ENCODE peak calls at places on chromosomes 1 and 21, in four cellular contexts. X, I, D and Y are unnamed samples.

GRCh38 chr1:173127369-173128307 is 76.9 kb upstream of the TNFSF18 start:
- DNase-seq in X (no peak), D (no peak), I (no peak), Y (no peak)

GRCh38 chr21:46515109-46515508 is 56.4 kb downstream of the DIP2A start:
- DNase-seq in D (no peak), X (peak), I (peak), Y (no peak)

GRCh38 chr1:239819756-239820155 is 271.9 kb upstream of the FMN2 start:
- DNase-seq in D (no peak), X (no peak), I (no peak), Y (no peak)

GRCh38 chr1:111406325-111406768 is 21.2 kb downstream of the OVGP1 start:
- DNase-seq in I (no peak), X (no peak), D (no peak), Y (no peak)

GRCh38 chr21:38918629-38919346 is 113.1 kb downstream of the ETS2 start:
- DNase-seq in X (no peak), D (no peak), I (no peak), Y (no peak)

GRCh38 chr1:212167098-212167497 is 118.1 kb upstream of the PPP2R5A start:
- DNase-seq in X (no peak), D (no peak), I (peak), Y (peak)

GRCh38 chr1:32200226-32201010 is at the start of gene CCDC28B:
- DNase-seq in D (peak), X (peak), I (peak), Y (no peak)

GRCh38 chr1:70204578-70204977 is 801 bp downstream of the LRRC40 start:
- DNase-seq in D (no peak), X (no peak), I (peak), Y (no peak)

GRCh38 chr1:54582566-54583306 is 34.7 kb downstream of the ACOT11 start:
- DNase-seq in D (no peak), X (no peak), I (no peak), Y (no peak)

GRCh38 chr1:57910331-57910730 is 486.5 kb upstream of the DAB1 start:
- DNase-seq in I (no peak), D (no peak), X (no peak), Y (no peak)

GRCh38 chr1:34924759-34925555 is 4.5 kb downstream of the DLGAP3 start:
- DNase-seq in D (peak), I (peak), X (peak), Y (peak)

GRCh38 chr21:17451364-17451869 is 61.4 kb upstream of the CXADR start:
- DNase-seq in I (peak), X (no peak), D (peak), Y (peak)

GRCh38 chr21:32122082-32122481 is 156.8 kb downstream of the MIS18A start:
- DNase-seq in I (no peak), D (no peak), X (no peak), Y (no peak)

GRCh38 chr1:186925881-186926676 is 97.3 kb downstream of the PLA2G4A start:
- DNase-seq in D (peak), X (no peak), I (peak), Y (no peak)

GRCh38 chr1:244068563-244068962 is 17.5 kb downstream of the ZBTB18 start:
- DNase-seq in D (no peak), X (no peak), I (no peak), Y (no peak)

GRCh38 chr1:92169606-92170005 is 48.1 kb upstream of the C1orf146 start:
- DNase-seq in I (no peak), X (no peak), D (no peak), Y (no peak)

GRCh38 chr1:44025816-44026215 is 5.4 kb downstream of the SLC6A9 start:
- DNase-seq in D (no peak), I (no peak), X (no peak), Y (no peak)

GRCh38 chr1:200028586-200029034 is 1.1 kb downstream of the NR5A2 start:
- DNase-seq in I (no peak), X (no peak), D (no peak), Y (no peak)

GRCh38 chr1:168087696-168088095 is 49.0 kb downstream of the GPR161 start:
- DNase-seq in X (no peak), D (no peak), I (no peak), Y (no peak)

GRCh38 chr21:15491100-15491499 is 238.7 kb upstream of the USP25 start:
- DNase-seq in X (no peak), D (no peak), I (no peak), Y (no peak)

GRCh38 chr1:51576923-51577322 is 40.0 kb upstream of the OSBPL9 start:
- DNase-seq in I (no peak), X (no peak), D (no peak), Y (no peak)

GRCh38 chr1:212814989-212815388 is 23.3 kb downstream of the TATDN3 start:
- DNase-seq in X (no peak), I (peak), D (no peak), Y (no peak)

GRCh38 chr1:179953974-179954493 is 576 bp upstream of the CEP350 start:
- DNase-seq in D (peak), X (peak), I (no peak), Y (no peak)

DNA sequence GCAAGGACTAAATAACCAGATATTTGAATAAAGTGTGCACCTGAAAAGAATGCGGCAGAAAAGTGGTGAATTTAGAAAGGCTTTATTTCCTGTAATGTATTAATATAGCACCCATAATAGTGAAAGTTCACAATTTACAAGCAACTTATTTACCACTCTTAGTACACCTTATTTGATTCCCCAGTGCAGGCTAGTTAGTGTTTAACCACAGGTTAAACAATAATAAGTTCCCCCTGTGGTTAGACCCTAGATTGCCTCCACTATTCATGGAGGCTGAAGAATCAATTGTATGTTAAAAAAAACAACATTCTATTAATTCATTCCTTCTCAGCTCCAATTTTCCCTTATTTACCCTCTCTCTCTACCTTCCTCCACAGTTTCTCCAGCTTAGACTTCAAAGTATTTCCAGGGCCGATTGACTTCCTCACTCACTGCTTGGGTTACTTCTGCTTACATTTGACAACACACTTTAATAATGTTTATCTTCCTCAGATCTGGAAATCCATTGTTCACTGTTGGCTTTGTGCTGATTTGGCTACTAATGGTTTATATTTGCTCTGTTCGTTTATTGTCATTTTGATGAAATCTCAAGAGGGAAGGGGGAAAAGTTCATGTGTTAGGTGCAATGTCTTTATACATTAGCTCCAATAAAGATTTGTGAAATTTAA is 796.3 kb downstream of the BRINP3 start:
- DNase-seq in X (no peak), I (no peak), D (no peak), Y (no peak)
- TF ChIP-seq CTCF in X (no peak), I (no peak), D (no peak), Y (no peak)

DNA sequence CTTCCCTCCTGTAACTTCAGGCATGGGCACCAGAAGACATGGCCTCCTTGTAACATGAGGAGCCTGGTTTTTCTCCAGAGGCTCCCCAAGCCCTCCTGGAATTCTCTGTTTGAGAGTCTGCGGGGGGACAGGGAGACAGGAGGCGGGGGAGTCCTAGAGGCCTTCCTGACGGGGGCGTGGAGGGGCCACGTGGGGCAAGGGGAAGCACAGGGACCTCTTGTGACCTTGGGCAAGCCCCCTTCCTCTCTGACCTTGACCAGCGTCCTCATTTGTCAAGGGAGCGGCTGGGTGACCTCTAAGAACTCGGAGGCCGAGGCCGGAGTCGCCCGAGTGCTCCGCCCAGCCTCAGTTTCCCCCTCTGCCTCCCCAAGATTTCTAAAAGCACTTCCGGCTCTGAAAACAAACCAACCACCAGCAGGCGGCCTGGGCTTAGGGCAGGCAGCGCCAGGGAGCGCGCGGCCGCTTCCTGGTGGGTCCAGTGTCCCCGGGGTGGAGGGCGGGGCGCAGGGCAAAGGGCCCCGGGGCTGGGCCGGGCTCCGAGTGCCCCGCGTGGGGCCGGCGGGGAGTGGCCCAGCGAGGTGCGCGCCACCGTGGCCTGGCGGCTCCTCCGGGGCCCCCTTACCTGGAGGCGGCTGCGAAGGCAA is 361 bp downstream of the TMCO4 start:
- DNase-seq in D (peak), I (peak), X (no peak), Y (no peak)
- TF ChIP-seq CTCF in D (peak), I (peak), X (no peak), Y (peak)

GRCh38 chr1:93499533-93499932 is 51.6 kb downstream of the FNBP1L start:
- DNase-seq in X (no peak), I (no peak), D (no peak), Y (no peak)

GRCh38 chr1:93495911-93496310 is 48.0 kb downstream of the FNBP1L start:
- DNase-seq in X (no peak), D (no peak), I (no peak), Y (no peak)

GRCh38 chr1:93499075-93499474 is 51.2 kb downstream of the FNBP1L start:
- DNase-seq in X (no peak), I (no peak), D (no peak), Y (no peak)

GRCh38 chr1:93500275-93500674 is 52.4 kb downstream of the FNBP1L start:
- DNase-seq in D (no peak), I (no peak), X (no peak), Y (no peak)

DNA sequence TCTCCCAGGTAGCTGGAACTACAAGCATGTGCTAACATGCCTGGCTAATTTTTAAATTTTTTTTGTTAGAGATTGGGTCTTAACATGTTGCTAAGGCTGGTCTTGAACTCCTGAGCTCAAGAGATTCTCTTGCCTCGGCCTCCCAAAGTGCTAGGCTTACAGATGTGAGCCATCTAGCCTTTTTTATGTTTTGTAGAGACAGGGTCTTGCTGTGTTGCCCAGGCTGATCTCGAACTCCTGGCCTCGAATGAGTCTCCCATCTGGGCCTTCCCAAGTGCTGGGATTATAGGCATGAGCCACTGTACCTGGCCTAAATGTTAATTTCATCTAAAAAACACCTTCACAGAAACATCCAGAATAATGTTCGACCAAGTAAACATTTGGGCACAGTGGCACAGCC is 48.6 kb downstream of the FNBP1L start:
- DNase-seq in D (no peak), I (no peak), X (no peak), Y (no peak)
- TF ChIP-seq CTCF in D (no peak), I (no peak), X (no peak), Y (no peak)

GRCh38 chr1:36542024-36542961 is 59.6 kb upstream of the CSF3R start:
- DNase-seq in D (no peak), I (no peak), X (no peak), Y (no peak)

GRCh38 chr1:36540056-36540455 is 57.3 kb upstream of the CSF3R start:
- DNase-seq in I (no peak), X (no peak), D (no peak), Y (no peak)

GRCh38 chr1:36539526-36539925 is 56.8 kb upstream of the CSF3R start:
- DNase-seq in I (no peak), X (no peak), D (no peak), Y (no peak)

GRCh38 chr1:36537190-36537768 is 54.6 kb upstream of the CSF3R start:
- DNase-seq in I (no peak), X (no peak), D (no peak), Y (no peak)

DNA sequence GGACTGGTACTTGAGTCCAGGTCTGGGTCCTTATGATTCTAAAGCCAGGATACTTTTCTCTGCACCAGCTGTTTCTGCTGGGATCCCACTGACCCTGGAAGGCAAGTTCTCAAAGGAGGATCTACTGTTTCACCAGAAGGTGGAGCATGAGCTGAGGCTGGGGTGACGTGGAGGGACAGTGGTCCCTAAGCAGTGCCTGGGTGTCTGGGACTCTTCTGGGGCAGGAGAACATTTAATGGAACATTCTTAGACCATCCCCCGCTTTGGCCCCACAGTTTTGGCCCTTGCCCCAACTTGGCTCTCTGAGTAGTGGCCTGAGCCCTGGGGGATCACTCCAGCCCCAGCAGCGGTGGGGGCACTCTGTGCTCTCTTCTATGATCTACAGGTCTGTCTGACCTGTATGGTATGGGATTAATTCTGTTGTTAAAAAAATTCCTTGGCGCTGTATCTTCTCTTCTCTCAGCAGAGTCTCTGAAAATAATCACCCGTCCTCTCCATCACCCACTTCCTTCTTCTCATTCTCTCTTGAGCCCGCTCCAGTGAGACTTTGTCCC is 60.3 kb upstream of the CSF3R start:
- DNase-seq in I (no peak), X (no peak), D (no peak), Y (no peak)
- TF ChIP-seq CTCF in I (no peak), X (no peak), D (peak), Y (peak)

DNA sequence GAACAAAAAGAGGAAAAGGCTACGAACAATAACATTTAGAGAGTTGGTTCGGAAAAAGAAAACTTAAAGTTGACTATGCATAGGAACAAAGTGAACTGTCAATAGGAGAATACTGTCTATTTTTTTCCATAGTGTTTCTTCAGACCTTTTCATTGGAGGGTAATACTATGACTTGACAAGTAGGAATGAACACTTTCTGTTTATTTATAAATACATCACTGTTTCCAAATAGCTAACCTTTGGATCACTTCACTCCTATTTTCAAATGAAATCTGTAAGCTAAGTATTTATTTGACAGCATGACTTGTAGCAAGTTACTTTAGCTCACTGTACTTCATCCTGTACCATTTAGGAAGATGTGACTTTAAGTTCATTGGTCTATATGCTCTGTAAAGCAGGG is 221.3 kb downstream of the COL24A1 start:
- DNase-seq in I (peak), D (no peak), X (no peak), Y (no peak)
- TF ChIP-seq CTCF in I (no peak), D (no peak), X (no peak), Y (no peak)

GRCh38 chr1:218299416-218299815 is 14.3 kb downstream of the RRP15 start:
- DNase-seq in D (peak), X (no peak), I (peak), Y (no peak)

GRCh38 chr1:218301217-218301616 is 16.1 kb downstream of the RRP15 start:
- DNase-seq in I (no peak), D (no peak), X (no peak), Y (no peak)

GRCh38 chr1:218304281-218305039 is 19.4 kb downstream of the RRP15 start:
- DNase-seq in D (no peak), I (peak), X (no peak), Y (no peak)

GRCh38 chr1:218303176-218303575 is 18.1 kb downstream of the RRP15 start:
- DNase-seq in X (no peak), I (no peak), D (no peak), Y (no peak)

GRCh38 chr1:218302155-218302554 is 17.1 kb downstream of the RRP15 start:
- DNase-seq in D (no peak), I (no peak), X (no peak), Y (no peak)
- TF ChIP-seq CTCF in D (no peak), I (no peak), X (no peak), Y (no peak)

GRCh38 chr1:67376381-67376780 is 53.8 kb downstream of the SERBP1 start:
- DNase-seq in X (no peak), I (no peak), D (no peak), Y (no peak)
- TF ChIP-seq CTCF in X (no peak), I (no peak), D (no peak), Y (no peak)

GRCh38 chr1:23530750-23531651 is at the start of gene E2F2:
- DNase-seq in I (peak), X (peak), D (peak), Y (peak)
- TF ChIP-seq CTCF in I (no peak), X (no peak), D (peak), Y (no peak)

GRCh38 chr1:226643701-226644540 is 95.2 kb downstream of the ITPKB start:
- DNase-seq in D (no peak), I (no peak), X (peak), Y (no peak)
- TF ChIP-seq CTCF in D (no peak), I (no peak), X (no peak), Y (no peak)

GRCh38 chr1:7121622-7121988 is 336.4 kb downstream of the CAMTA1 start:
- DNase-seq in X (no peak), I (no peak), D (no peak), Y (peak)

GRCh38 chr1:7120863-7121621 is 335.8 kb downstream of the CAMTA1 start:
- DNase-seq in I (no peak), X (no peak), D (no peak), Y (no peak)

GRCh38 chr1:7117265-7117598 is 332.0 kb downstream of the CAMTA1 start:
- DNase-seq in D (no peak), I (no peak), X (no peak), Y (no peak)

GRCh38 chr1:7116001-7116400 is 330.7 kb downstream of the CAMTA1 start:
- DNase-seq in D (peak), I (no peak), X (no peak), Y (no peak)

DNA sequence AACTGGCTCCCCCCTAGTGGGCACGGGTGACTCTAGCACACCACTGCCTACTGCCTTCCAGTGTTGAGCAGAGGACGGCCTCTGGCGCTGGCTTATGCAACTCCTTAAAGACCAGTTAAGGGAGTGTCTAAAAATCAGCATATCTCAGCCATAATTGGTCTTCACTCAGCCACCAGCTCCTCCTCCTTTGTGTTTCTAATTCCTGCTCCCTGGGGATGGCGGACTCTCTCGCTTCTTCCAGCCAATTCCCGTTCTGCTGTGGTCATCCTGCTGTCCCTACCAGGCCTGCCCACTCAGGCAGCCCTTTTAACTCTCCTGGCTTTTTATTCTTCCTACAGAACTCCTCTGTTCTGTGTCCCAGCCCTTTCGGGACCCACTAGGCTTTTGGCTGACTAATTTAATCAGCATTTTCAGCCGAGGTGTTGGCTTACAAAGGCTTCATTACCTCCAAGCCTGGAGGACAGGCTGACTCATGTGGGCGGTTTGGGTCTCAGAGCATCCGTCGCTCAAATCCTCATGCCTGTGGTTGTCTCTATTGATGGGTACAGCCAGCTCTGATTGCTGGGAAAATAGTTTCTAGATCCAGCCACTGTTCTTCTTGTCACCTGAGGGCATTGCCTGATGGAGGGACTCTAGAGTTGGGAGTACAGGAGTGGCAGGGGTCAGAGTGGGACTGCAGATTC is 332.5 kb downstream of the CAMTA1 start:
- DNase-seq in D (peak), I (peak), X (no peak), Y (peak)
- TF ChIP-seq CTCF in D (peak), I (no peak), X (no peak), Y (peak)